ENCODE peak calls at places on chromosomes 5 and 9, in five cellular contexts. P is NB4; B is SW480; X is T-helper 2 cell treated with Interferon-gamma antibody and Interleukin-4, amounts not matched to agents 5 μg/mL and 100 μg/mL, for 36 hours; W is C1 segment of cervical spinal cord. F is an unnamed sample.

GRCh38 chr9:5493597-5494511 is 16.5 kb upstream of the PDCD1LG2 start:
- DNase-seq in P (peak; percentile 72), B (no peak), X (peak; percentile 36), W (no peak), F (no peak)

GRCh38 chr5:1521671-1522600 is 1.8 kb downstream of the LPCAT1 start:
- DNase-seq in W (no peak), P (peak; percentile 78), B (peak; percentile 36), X (no peak), F (no peak)

GRCh38 chr5:139459451-139459934 is 3.0 kb downstream of the ECSCR start:
- DNase-seq in W (no peak), X (peak; percentile 62), P (no peak), B (no peak), F (no peak)

GRCh38 chr5:131994090-131994489 is 17.4 kb downstream of the ACSL6 start:
- DNase-seq in P (no peak), B (no peak), W (no peak), X (no peak), F (no peak)

GRCh38 chr5:61082516-61083280 is 79.6 kb downstream of the SMIM15 start:
- DNase-seq in P (no peak), W (no peak), X (no peak), B (no peak), F (no peak)

GRCh38 chr5:139014726-139015125 is 139.6 kb upstream of the LRRTM2 start:
- DNase-seq in B (no peak), X (no peak), P (no peak), W (no peak), F (no peak)

GRCh38 chr9:130490981-130491380 is 46.2 kb downstream of the ASS1 start:
- DNase-seq in P (no peak), X (no peak), B (no peak), W (no peak), F (no peak)

GRCh38 chr5:17436766-17437221 is 61.2 kb upstream of the TAF11L2 start:
- DNase-seq in X (no peak), W (no peak), B (no peak), P (peak; percentile 95), F (no peak)

GRCh38 chr9:89609426-89610006 is 4.7 kb downstream of the GADD45G start:
- DNase-seq in P (no peak), B (no peak), X (no peak), W (no peak), F (no peak)